ENCODE peak calls at places on chromosomes 12 and 14, in four cellular contexts. B is A673, M is GM06990, J is IMR-90. E is an unnamed sample.
A peak's percentile ranks its signal among the peaks of the same experiment; 100 is the strongest.

GRCh38 chr14:73680821-73681220 is 33.4 kb downstream of the PNMA1 start:
- DNase-seq in B (no peak), M (no peak), J (no peak), E (no peak)

GRCh38 chr14:105489607-105490317 is 1.3 kb upstream of the TEDC1 start:
- DNase-seq in B (peak; percentile 93), M (peak; percentile 86), J (peak; percentile 76), E (peak; percentile 90)

GRCh38 chr12:9940370-9940769 is 8.2 kb upstream of the CLEC2A start:
- DNase-seq in J (peak; percentile 5), B (peak; percentile 10), M (no peak), E (no peak)

GRCh38 chr14:95254356-95254755 is 65.4 kb downstream of the CLMN start:
- DNase-seq in J (no peak), M (no peak), B (no peak), E (no peak)

GRCh38 chr12:117030187-117030896 is 68.9 kb downstream of the TESC start:
- DNase-seq in J (no peak), B (no peak), M (no peak), E (no peak)

GRCh38 chr12:2825133-2825532 is 9.7 kb downstream of the NRIP2 start:
- DNase-seq in B (no peak), M (no peak), J (no peak), E (no peak)

GRCh38 chr12:53170876-53171724 is 9.4 kb upstream of the ZNF740 start:
- DNase-seq in M (no peak), J (no peak), B (no peak), E (no peak)

GRCh38 chr12:14970467-14970866 is 2.4 kb upstream of the PDE6H start:
- DNase-seq in J (peak; percentile 44), M (no peak), B (no peak), E (no peak)

GRCh38 chr12:59067068-59067467 is 146.8 kb upstream of the LRIG3 start:
- DNase-seq in J (peak; percentile 81), B (no peak), M (no peak), E (no peak)

GRCh38 chr12:75913502-75914110 is 118.0 kb downstream of the PHLDA1 start:
- DNase-seq in M (no peak), J (no peak), B (no peak), E (no peak)

GRCh38 chr14:68594737-68595380 is 198.0 kb downstream of the ZFP36L1 start:
- DNase-seq in J (no peak), M (no peak), B (no peak), E (no peak)

GRCh38 chr14:89891055-89891454 is 63.5 kb downstream of the EFCAB11 start:
- DNase-seq in B (no peak), M (no peak), J (no peak), E (no peak)

GRCh38 chr12:9588749-9589148 is 19.0 kb downstream of the KLRB1 start:
- DNase-seq in B (no peak), M (no peak), J (no peak), E (no peak)

GRCh38 chr12:87661770-87662402 is 367.3 kb downstream of the C12orf50 start:
- DNase-seq in M (no peak), B (no peak), J (peak; percentile 3), E (no peak)

GRCh38 chr14:64673748-64674147 is 30.5 kb upstream of the PLEKHG3 start:
- DNase-seq in B (no peak), J (no peak), M (peak; percentile 47), E (no peak)

GRCh38 chr12:915090-915489 is 34.4 kb downstream of the RAD52 start:
- DNase-seq in B (no peak), J (no peak), M (no peak), E (no peak)

GRCh38 chr12:11861864-11862600 is 208.7 kb upstream of the BCL2L14 start:
- DNase-seq in J (no peak), M (no peak), B (no peak), E (no peak)

GRCh38 chr14:56874375-56874774 is 64.1 kb upstream of the OTX2 start:
- DNase-seq in M (no peak), J (no peak), B (peak; percentile 36), E (peak; percentile 10)

GRCh38 chr12:131557310-131557709 is 153.6 kb upstream of the SFSWAP start:
- DNase-seq in M (no peak), J (no peak), B (no peak), E (no peak)

E was measured in GM20000.